ENCODE peak calls at places on chromosomes 2 and 18, in five cellular contexts. One of them, this sample, is unnamed.

GRCh38 chr2:168773719-168774521 is 28.5 kb upstream of the NOSTRIN start:
- DNase-seq in activated CD4-positive, alpha-beta T cell treated with anti-CD3 and anti-CD28 coated beads, Interleukin-2, amount 50 U/mL, for 4 hours: no peak
- DNase-seq in posterior vena cava: no peak
- DNase-seq in activated naive CD4-positive, alpha-beta T cell treated with anti-CD3 and anti-CD28 coated beads for 36 hours: peak
- DNase-seq in lung: peak
- DNase-seq in this sample: no peak

GRCh38 chr2:42167458-42167857 is 1.7 kb upstream of the EML4 start:
- DNase-seq in activated CD4-positive, alpha-beta T cell treated with anti-CD3 and anti-CD28 coated beads, Interleukin-2, amount 50 U/mL, for 4 hours: no peak
- DNase-seq in posterior vena cava: no peak
- DNase-seq in activated naive CD4-positive, alpha-beta T cell treated with anti-CD3 and anti-CD28 coated beads for 36 hours: no peak
- DNase-seq in lung: no peak
- DNase-seq in this sample: no peak

GRCh38 chr18:8966819-8967218 is 135.7 kb upstream of the NDUFV2 start:
- DNase-seq in activated CD4-positive, alpha-beta T cell treated with anti-CD3 and anti-CD28 coated beads, Interleukin-2, amount 50 U/mL, for 4 hours: no peak
- DNase-seq in posterior vena cava: no peak
- DNase-seq in activated naive CD4-positive, alpha-beta T cell treated with anti-CD3 and anti-CD28 coated beads for 36 hours: no peak
- DNase-seq in lung: no peak
- DNase-seq in this sample: no peak

GRCh38 chr2:68103656-68104055 is 40.9 kb upstream of the C1D start:
- DNase-seq in activated CD4-positive, alpha-beta T cell treated with anti-CD3 and anti-CD28 coated beads, Interleukin-2, amount 50 U/mL, for 4 hours: no peak
- DNase-seq in posterior vena cava: no peak
- DNase-seq in activated naive CD4-positive, alpha-beta T cell treated with anti-CD3 and anti-CD28 coated beads for 36 hours: no peak
- DNase-seq in lung: no peak
- DNase-seq in this sample: no peak

GRCh38 chr2:116317111-116317510 is 1497.4 kb upstream of the DDX18 start:
- DNase-seq in activated CD4-positive, alpha-beta T cell treated with anti-CD3 and anti-CD28 coated beads, Interleukin-2, amount 50 U/mL, for 4 hours: no peak
- DNase-seq in posterior vena cava: no peak
- DNase-seq in activated naive CD4-positive, alpha-beta T cell treated with anti-CD3 and anti-CD28 coated beads for 36 hours: no peak
- DNase-seq in lung: no peak
- DNase-seq in this sample: no peak

GRCh38 chr2:112493858-112494648 is 12.1 kb downstream of the TTL start:
- DNase-seq in activated CD4-positive, alpha-beta T cell treated with anti-CD3 and anti-CD28 coated beads, Interleukin-2, amount 50 U/mL, for 4 hours: no peak
- DNase-seq in posterior vena cava: no peak
- DNase-seq in activated naive CD4-positive, alpha-beta T cell treated with anti-CD3 and anti-CD28 coated beads for 36 hours: no peak
- DNase-seq in lung: no peak
- DNase-seq in this sample: no peak

GRCh38 chr2:206113148-206113547 is 27.2 kb upstream of the INO80D start:
- DNase-seq in activated CD4-positive, alpha-beta T cell treated with anti-CD3 and anti-CD28 coated beads, Interleukin-2, amount 50 U/mL, for 4 hours: no peak
- DNase-seq in posterior vena cava: no peak
- DNase-seq in activated naive CD4-positive, alpha-beta T cell treated with anti-CD3 and anti-CD28 coated beads for 36 hours: no peak
- DNase-seq in lung: no peak
- DNase-seq in this sample: no peak

GRCh38 chr2:43306197-43306596 is 79.8 kb upstream of the ZFP36L2 start:
- DNase-seq in activated CD4-positive, alpha-beta T cell treated with anti-CD3 and anti-CD28 coated beads, Interleukin-2, amount 50 U/mL, for 4 hours: no peak
- DNase-seq in posterior vena cava: no peak
- DNase-seq in activated naive CD4-positive, alpha-beta T cell treated with anti-CD3 and anti-CD28 coated beads for 36 hours: no peak
- DNase-seq in lung: no peak
- DNase-seq in this sample: no peak

GRCh38 chr2:23757686-23758433 is 169.1 kb downstream of the ATAD2B start:
- DNase-seq in activated CD4-positive, alpha-beta T cell treated with anti-CD3 and anti-CD28 coated beads, Interleukin-2, amount 50 U/mL, for 4 hours: no peak
- DNase-seq in posterior vena cava: no peak
- DNase-seq in activated naive CD4-positive, alpha-beta T cell treated with anti-CD3 and anti-CD28 coated beads for 36 hours: no peak
- DNase-seq in lung: no peak
- DNase-seq in this sample: no peak

GRCh38 chr2:212611026-212611425 is 72.4 kb upstream of the ERBB4 start:
- DNase-seq in activated CD4-positive, alpha-beta T cell treated with anti-CD3 and anti-CD28 coated beads, Interleukin-2, amount 50 U/mL, for 4 hours: no peak
- DNase-seq in posterior vena cava: no peak
- DNase-seq in activated naive CD4-positive, alpha-beta T cell treated with anti-CD3 and anti-CD28 coated beads for 36 hours: no peak
- DNase-seq in lung: no peak
- DNase-seq in this sample: no peak

GRCh38 chr18:54033087-54033486 is 191.4 kb downstream of the MBD2 start:
- DNase-seq in activated CD4-positive, alpha-beta T cell treated with anti-CD3 and anti-CD28 coated beads, Interleukin-2, amount 50 U/mL, for 4 hours: no peak
- DNase-seq in posterior vena cava: no peak
- DNase-seq in activated naive CD4-positive, alpha-beta T cell treated with anti-CD3 and anti-CD28 coated beads for 36 hours: no peak
- DNase-seq in lung: no peak
- DNase-seq in this sample: no peak

GRCh38 chr2:57906152-57906732 is 140.4 kb upstream of the VRK2 start:
- DNase-seq in activated CD4-positive, alpha-beta T cell treated with anti-CD3 and anti-CD28 coated beads, Interleukin-2, amount 50 U/mL, for 4 hours: no peak
- DNase-seq in posterior vena cava: no peak
- DNase-seq in activated naive CD4-positive, alpha-beta T cell treated with anti-CD3 and anti-CD28 coated beads for 36 hours: no peak
- DNase-seq in lung: no peak
- DNase-seq in this sample: no peak

GRCh38 chr2:189253841-189254240 is 74.3 kb upstream of the COL5A2 start:
- DNase-seq in activated CD4-positive, alpha-beta T cell treated with anti-CD3 and anti-CD28 coated beads, Interleukin-2, amount 50 U/mL, for 4 hours: no peak
- DNase-seq in posterior vena cava: no peak
- DNase-seq in activated naive CD4-positive, alpha-beta T cell treated with anti-CD3 and anti-CD28 coated beads for 36 hours: no peak
- DNase-seq in lung: no peak
- DNase-seq in this sample: no peak

GRCh38 chr2:181911830-181912229 is 20.3 kb downstream of the ITPRID2 start:
- DNase-seq in activated CD4-positive, alpha-beta T cell treated with anti-CD3 and anti-CD28 coated beads, Interleukin-2, amount 50 U/mL, for 4 hours: no peak
- DNase-seq in posterior vena cava: no peak
- DNase-seq in activated naive CD4-positive, alpha-beta T cell treated with anti-CD3 and anti-CD28 coated beads for 36 hours: no peak
- DNase-seq in lung: no peak
- DNase-seq in this sample: no peak

GRCh38 chr2:49261791-49262190 is 107.5 kb upstream of the FSHR start:
- DNase-seq in activated CD4-positive, alpha-beta T cell treated with anti-CD3 and anti-CD28 coated beads, Interleukin-2, amount 50 U/mL, for 4 hours: no peak
- DNase-seq in posterior vena cava: no peak
- DNase-seq in activated naive CD4-positive, alpha-beta T cell treated with anti-CD3 and anti-CD28 coated beads for 36 hours: no peak
- DNase-seq in lung: no peak
- DNase-seq in this sample: no peak

GRCh38 chr2:118835739-118836410 is 11.6 kb downstream of the EN1 start:
- DNase-seq in activated CD4-positive, alpha-beta T cell treated with anti-CD3 and anti-CD28 coated beads, Interleukin-2, amount 50 U/mL, for 4 hours: no peak
- DNase-seq in posterior vena cava: no peak
- DNase-seq in activated naive CD4-positive, alpha-beta T cell treated with anti-CD3 and anti-CD28 coated beads for 36 hours: no peak
- DNase-seq in lung: no peak
- DNase-seq in this sample: peak

GRCh38 chr2:65204461-65205230 is 23.0 kb upstream of the ACTR2 start:
- DNase-seq in activated CD4-positive, alpha-beta T cell treated with anti-CD3 and anti-CD28 coated beads, Interleukin-2, amount 50 U/mL, for 4 hours: no peak
- DNase-seq in posterior vena cava: no peak
- DNase-seq in activated naive CD4-positive, alpha-beta T cell treated with anti-CD3 and anti-CD28 coated beads for 36 hours: no peak
- DNase-seq in lung: no peak
- DNase-seq in this sample: peak

GRCh38 chr18:63979409-63979908 is 9.6 kb downstream of the SERPINB8 start:
- DNase-seq in activated CD4-positive, alpha-beta T cell treated with anti-CD3 and anti-CD28 coated beads, Interleukin-2, amount 50 U/mL, for 4 hours: peak
- DNase-seq in posterior vena cava: no peak
- DNase-seq in activated naive CD4-positive, alpha-beta T cell treated with anti-CD3 and anti-CD28 coated beads for 36 hours: peak
- DNase-seq in lung: peak
- DNase-seq in this sample: no peak

GRCh38 chr2:214226061-214226460 is 184.8 kb upstream of the VWC2L start:
- DNase-seq in activated CD4-positive, alpha-beta T cell treated with anti-CD3 and anti-CD28 coated beads, Interleukin-2, amount 50 U/mL, for 4 hours: no peak
- DNase-seq in posterior vena cava: no peak
- DNase-seq in activated naive CD4-positive, alpha-beta T cell treated with anti-CD3 and anti-CD28 coated beads for 36 hours: no peak
- DNase-seq in lung: no peak
- DNase-seq in this sample: no peak

GRCh38 chr2:101546376-101547058 is 71.6 kb upstream of the RFX8 start:
- DNase-seq in activated CD4-positive, alpha-beta T cell treated with anti-CD3 and anti-CD28 coated beads, Interleukin-2, amount 50 U/mL, for 4 hours: no peak
- DNase-seq in posterior vena cava: no peak
- DNase-seq in activated naive CD4-positive, alpha-beta T cell treated with anti-CD3 and anti-CD28 coated beads for 36 hours: no peak
- DNase-seq in lung: no peak
- DNase-seq in this sample: no peak

GRCh38 chr2:214156971-214157370 is 253.9 kb upstream of the VWC2L start:
- DNase-seq in activated CD4-positive, alpha-beta T cell treated with anti-CD3 and anti-CD28 coated beads, Interleukin-2, amount 50 U/mL, for 4 hours: no peak
- DNase-seq in posterior vena cava: no peak
- DNase-seq in activated naive CD4-positive, alpha-beta T cell treated with anti-CD3 and anti-CD28 coated beads for 36 hours: no peak
- DNase-seq in lung: no peak
- DNase-seq in this sample: no peak

GRCh38 chr2:86482034-86482433 is 40.9 kb downstream of the KDM3A start:
- DNase-seq in activated CD4-positive, alpha-beta T cell treated with anti-CD3 and anti-CD28 coated beads, Interleukin-2, amount 50 U/mL, for 4 hours: no peak
- DNase-seq in posterior vena cava: no peak
- DNase-seq in activated naive CD4-positive, alpha-beta T cell treated with anti-CD3 and anti-CD28 coated beads for 36 hours: peak
- DNase-seq in lung: no peak
- DNase-seq in this sample: no peak

GRCh38 chr2:215606219-215606618 is 170.4 kb upstream of the FN1 start:
- DNase-seq in activated CD4-positive, alpha-beta T cell treated with anti-CD3 and anti-CD28 coated beads, Interleukin-2, amount 50 U/mL, for 4 hours: no peak
- DNase-seq in posterior vena cava: no peak
- DNase-seq in activated naive CD4-positive, alpha-beta T cell treated with anti-CD3 and anti-CD28 coated beads for 36 hours: no peak
- DNase-seq in lung: no peak
- DNase-seq in this sample: no peak

GRCh38 chr2:128635361-128635900 is 316.8 kb upstream of the HS6ST1 start:
- DNase-seq in activated CD4-positive, alpha-beta T cell treated with anti-CD3 and anti-CD28 coated beads, Interleukin-2, amount 50 U/mL, for 4 hours: no peak
- DNase-seq in posterior vena cava: peak
- DNase-seq in activated naive CD4-positive, alpha-beta T cell treated with anti-CD3 and anti-CD28 coated beads for 36 hours: no peak
- DNase-seq in lung: no peak
- DNase-seq in this sample: peak

GRCh38 chr2:70679244-70679643 is 88.8 kb downstream of the ADD2 start:
- DNase-seq in activated CD4-positive, alpha-beta T cell treated with anti-CD3 and anti-CD28 coated beads, Interleukin-2, amount 50 U/mL, for 4 hours: no peak
- DNase-seq in posterior vena cava: peak
- DNase-seq in activated naive CD4-positive, alpha-beta T cell treated with anti-CD3 and anti-CD28 coated beads for 36 hours: no peak
- DNase-seq in lung: no peak
- DNase-seq in this sample: peak

GRCh38 chr2:211867845-211868361 is 670.7 kb downstream of the ERBB4 start:
- DNase-seq in activated CD4-positive, alpha-beta T cell treated with anti-CD3 and anti-CD28 coated beads, Interleukin-2, amount 50 U/mL, for 4 hours: no peak
- DNase-seq in posterior vena cava: no peak
- DNase-seq in activated naive CD4-positive, alpha-beta T cell treated with anti-CD3 and anti-CD28 coated beads for 36 hours: no peak
- DNase-seq in lung: no peak
- DNase-seq in this sample: no peak

GRCh38 chr2:113103958-113104627 is 23.3 kb upstream of the IL1RN start:
- DNase-seq in activated CD4-positive, alpha-beta T cell treated with anti-CD3 and anti-CD28 coated beads, Interleukin-2, amount 50 U/mL, for 4 hours: peak
- DNase-seq in posterior vena cava: no peak
- DNase-seq in activated naive CD4-positive, alpha-beta T cell treated with anti-CD3 and anti-CD28 coated beads for 36 hours: peak
- DNase-seq in lung: no peak
- DNase-seq in this sample: no peak

GRCh38 chr2:18404708-18405107 is 155.7 kb downstream of the RDH14 start:
- DNase-seq in activated CD4-positive, alpha-beta T cell treated with anti-CD3 and anti-CD28 coated beads, Interleukin-2, amount 50 U/mL, for 4 hours: no peak
- DNase-seq in posterior vena cava: no peak
- DNase-seq in activated naive CD4-positive, alpha-beta T cell treated with anti-CD3 and anti-CD28 coated beads for 36 hours: no peak
- DNase-seq in lung: no peak
- DNase-seq in this sample: no peak

GRCh38 chr2:182509-183122 is 81.2 kb downstream of the SH3YL1 start:
- DNase-seq in activated CD4-positive, alpha-beta T cell treated with anti-CD3 and anti-CD28 coated beads, Interleukin-2, amount 50 U/mL, for 4 hours: no peak
- DNase-seq in posterior vena cava: no peak
- DNase-seq in activated naive CD4-positive, alpha-beta T cell treated with anti-CD3 and anti-CD28 coated beads for 36 hours: no peak
- DNase-seq in lung: no peak
- DNase-seq in this sample: no peak

GRCh38 chr18:48994926-48995835 is 44.4 kb upstream of the SMAD7 start:
- DNase-seq in activated CD4-positive, alpha-beta T cell treated with anti-CD3 and anti-CD28 coated beads, Interleukin-2, amount 50 U/mL, for 4 hours: no peak
- DNase-seq in posterior vena cava: no peak
- DNase-seq in activated naive CD4-positive, alpha-beta T cell treated with anti-CD3 and anti-CD28 coated beads for 36 hours: no peak
- DNase-seq in lung: no peak
- DNase-seq in this sample: no peak

GRCh38 chr2:215653344-215654015 is 217.6 kb upstream of the FN1 start:
- DNase-seq in activated CD4-positive, alpha-beta T cell treated with anti-CD3 and anti-CD28 coated beads, Interleukin-2, amount 50 U/mL, for 4 hours: no peak
- DNase-seq in posterior vena cava: no peak
- DNase-seq in activated naive CD4-positive, alpha-beta T cell treated with anti-CD3 and anti-CD28 coated beads for 36 hours: no peak
- DNase-seq in lung: no peak
- DNase-seq in this sample: no peak

GRCh38 chr2:60560734-60561649 is 7.5 kb upstream of the BCL11A start:
- DNase-seq in activated CD4-positive, alpha-beta T cell treated with anti-CD3 and anti-CD28 coated beads, Interleukin-2, amount 50 U/mL, for 4 hours: no peak
- DNase-seq in posterior vena cava: no peak
- DNase-seq in activated naive CD4-positive, alpha-beta T cell treated with anti-CD3 and anti-CD28 coated beads for 36 hours: peak
- DNase-seq in lung: no peak
- DNase-seq in this sample: no peak

GRCh38 chr2:132740081-132740480 is 70.1 kb upstream of the LYPD1 start:
- DNase-seq in activated CD4-positive, alpha-beta T cell treated with anti-CD3 and anti-CD28 coated beads, Interleukin-2, amount 50 U/mL, for 4 hours: no peak
- DNase-seq in posterior vena cava: no peak
- DNase-seq in activated naive CD4-positive, alpha-beta T cell treated with anti-CD3 and anti-CD28 coated beads for 36 hours: no peak
- DNase-seq in lung: no peak
- DNase-seq in this sample: no peak

GRCh38 chr2:167144179-167144898 is 256.1 kb downstream of the XIRP2 start:
- DNase-seq in activated CD4-positive, alpha-beta T cell treated with anti-CD3 and anti-CD28 coated beads, Interleukin-2, amount 50 U/mL, for 4 hours: no peak
- DNase-seq in posterior vena cava: no peak
- DNase-seq in activated naive CD4-positive, alpha-beta T cell treated with anti-CD3 and anti-CD28 coated beads for 36 hours: no peak
- DNase-seq in lung: no peak
- DNase-seq in this sample: no peak